ENCODE peak calls at places on chromosomes 4 and X, in ten cellular contexts. P is sigmoid colon; W is HCT116; J is CD8-positive, alpha-beta T cell; Q is endodermal cell; G is mammary epithelial cell; N is tibial artery; I is lung; R is transverse colon; O is trophoblast cell. C is an unnamed sample.
A peak's percentile ranks its signal among the peaks of the same experiment; 100 is the strongest.

GRCh38 chr4:64581422-64581821 is 172.2 kb upstream of the TECRL start:
- DNase-seq in P (no peak), W (no peak), J (no peak), Q (no peak), G (peak; percentile 51), N (no peak), I (no peak), R (no peak), O (no peak), C (no peak)

GRCh38 chrX:129957241-129958099 is 25.0 kb upstream of the BCORL1 start:
- DNase-seq in P (peak; percentile 73), W (peak; percentile 15), J (no peak), Q (peak; percentile 87), G (no peak), N (peak; percentile 71), I (peak; percentile 73), R (peak; percentile 78), O (peak; percentile 57), C (peak; percentile 68)

GRCh38 chr4:151688003-151688784 is 72.6 kb downstream of the GATB start:
- DNase-seq in P (no peak), W (no peak), J (no peak), Q (peak; percentile 81), G (no peak), N (no peak), I (no peak), R (no peak), O (no peak), C (no peak)

GRCh38 chr4:163564221-163564720 is 69.8 kb downstream of the TMA16 start:
- DNase-seq in P (no peak), W (no peak), J (no peak), Q (no peak), G (no peak), N (no peak), I (no peak), R (no peak), O (no peak), C (no peak)

GRCh38 chr4:140884431-140885058 is 128.4 kb upstream of the TBC1D9 start:
- DNase-seq in P (peak; percentile 70), W (peak; percentile 71), J (no peak), Q (peak; percentile 87), G (peak; percentile 46), N (no peak), I (peak; percentile 44), R (peak; percentile 43), O (peak; percentile 35), C (peak; percentile 41)

GRCh38 chr4:156634612-156635011 is 337.0 kb downstream of the PDGFC start:
- DNase-seq in P (no peak), W (no peak), J (no peak), Q (no peak), G (no peak), N (no peak), I (no peak), R (no peak), O (no peak), C (no peak)

GRCh38 chr4:20253799-20254409 is 2.2 kb downstream of the SLIT2 start:
- DNase-seq in P (peak; percentile 75), W (no peak), J (no peak), Q (peak; percentile 76), G (no peak), N (peak; percentile 78), I (no peak), R (peak; percentile 12), O (no peak), C (no peak)

GRCh38 chr4:7650606-7651400 is 216.1 kb upstream of the PSAPL1 start:
- DNase-seq in P (peak; percentile 70), W (peak; percentile 16), J (no peak), Q (peak; percentile 92), G (peak; percentile 25), N (no peak), I (no peak), R (no peak), O (no peak), C (no peak)

DNA sequence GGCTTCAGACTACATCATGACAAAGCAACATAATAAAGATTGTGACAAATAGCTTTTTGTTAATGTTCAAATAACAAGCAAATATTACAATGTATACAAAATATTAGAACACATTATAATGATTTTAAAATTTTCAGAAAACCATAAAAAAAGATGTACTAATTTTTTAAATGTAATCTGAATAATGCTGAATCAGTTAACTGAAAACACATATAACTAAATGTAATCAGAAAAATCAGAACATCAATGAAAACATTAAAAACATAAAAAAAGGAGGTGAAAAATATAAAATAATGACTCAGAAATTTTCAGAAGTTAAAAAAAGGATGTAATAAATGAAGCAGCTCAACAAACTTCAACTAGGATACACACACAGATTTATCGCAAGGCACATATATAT is 53.5 kb downstream of the ZNF721 start:
- DNase-seq in P (no peak), W (no peak), J (no peak), Q (no peak), G (no peak), N (no peak), I (no peak), R (no peak), O (no peak), C (no peak)
- H3K9me3 ChIP-seq in P (peaks cover 62% of the 10 kb centered on the region), W (peaks cover 86% of the 10 kb centered on the region), J (peaks cover 65% of the 10 kb centered on the region), Q (peaks cover 100% of the 10 kb centered on the region), G (peaks cover 68% of the 10 kb centered on the region), N (peaks cover 45% of the 10 kb centered on the region), I (peaks cover 56% of the 10 kb centered on the region), R (peaks cover 100% of the 10 kb centered on the region), O (peaks cover 13% of the 10 kb centered on the region), C (peaks cover 59% of the 10 kb centered on the region)

DNA sequence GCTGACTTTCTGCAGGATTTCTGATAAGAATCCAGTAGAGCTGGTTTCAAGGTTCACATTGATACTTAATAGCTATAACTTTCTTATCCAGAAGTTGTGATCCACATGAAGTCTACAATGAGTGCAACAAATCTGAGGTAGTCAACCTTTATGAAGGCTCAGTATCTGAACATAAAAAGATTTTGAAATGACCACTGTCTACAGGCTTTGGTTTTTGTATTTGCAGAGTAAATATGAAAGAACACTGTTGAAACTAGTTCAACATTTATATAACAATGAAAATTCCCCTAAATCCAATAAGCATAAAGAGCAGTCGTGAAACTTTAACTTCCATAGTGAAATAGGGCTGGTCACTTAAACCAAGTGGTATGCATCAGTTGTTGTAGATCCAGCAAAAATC is 55.6 kb upstream of the RLIM start:
- DNase-seq in P (no peak), W (no peak), J (no peak), Q (no peak), G (no peak), N (no peak), I (no peak), R (no peak), O (no peak), C (no peak)
- H3K27ac ChIP-seq in P (no peak overlapping the region), W (no peak overlapping the region), J (no peak overlapping the region), Q (no peak overlapping the region), G (no peak overlapping the region), N (no peak overlapping the region), I (no peak overlapping the region), R (no peak overlapping the region), O (no peak overlapping the region), C (no peak overlapping the region)

GRCh38 chrX:13216139-13216538 is 103.7 kb downstream of the ATXN3L start:
- DNase-seq in P (no peak), W (no peak), J (no peak), Q (no peak), G (no peak), N (no peak), I (no peak), R (no peak), O (no peak), C (no peak)
- H3K4me3 ChIP-seq in P (no peak overlapping the region), W (no peak overlapping the region), J (no peak overlapping the region), Q (no peak overlapping the region), G (no peak overlapping the region), N (no peak overlapping the region), I (no peak overlapping the region), R (no peak overlapping the region), O (no peak overlapping the region), C (no peak overlapping the region)

GRCh38 chr4:33882246-33882990 is 2361.9 kb downstream of the ARAP2 start:
- DNase-seq in P (no peak), W (no peak), J (no peak), Q (no peak), G (no peak), N (no peak), I (no peak), R (no peak), O (no peak), C (no peak)
- H3K9me3 ChIP-seq in P (no peaks in the 10 kb centered on the region), W (no peaks in the 10 kb centered on the region), J (no peaks in the 10 kb centered on the region), Q (peaks cover 1% of the 10 kb centered on the region), G (peaks cover 8% of the 10 kb centered on the region), N (no peaks in the 10 kb centered on the region), I (no peaks in the 10 kb centered on the region), R (no peaks in the 10 kb centered on the region), O (no peaks in the 10 kb centered on the region), C (no peaks in the 10 kb centered on the region)

DNA sequence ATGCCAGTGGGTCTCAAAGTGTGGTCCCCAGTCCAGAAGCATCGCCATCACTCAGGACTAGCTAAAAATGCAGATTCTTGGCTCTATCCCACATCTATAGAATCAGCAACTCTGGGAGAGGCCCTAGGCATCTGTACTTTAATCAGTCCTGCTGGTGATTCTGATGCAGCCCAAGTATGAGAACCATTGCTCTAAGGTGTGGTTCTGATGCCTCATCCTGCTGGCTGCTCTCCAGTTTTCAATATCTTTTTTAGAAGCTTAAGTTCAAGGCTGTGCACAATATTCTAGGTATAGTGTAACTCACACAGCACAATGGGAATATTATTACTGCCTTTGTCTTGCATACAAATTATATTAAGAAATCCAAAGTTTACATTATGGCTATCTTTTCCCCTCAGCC is 108.9 kb downstream of the PHEX start:
- DNase-seq in P (no peak), W (no peak), J (no peak), Q (no peak), G (peak; percentile 32), N (no peak), I (no peak), R (no peak), O (no peak), C (no peak)
- H3K27ac ChIP-seq in P (no peak overlapping the region), W (no peak overlapping the region), J (no peak overlapping the region), Q (no peak overlapping the region), G (no peak overlapping the region), N (no peak overlapping the region), I (no peak overlapping the region), R (no peak overlapping the region), O (no peak overlapping the region), C (no peak overlapping the region)

GRCh38 chr4:112514079-112514448 is 1.9 kb downstream of the NEUROG2 start:
- DNase-seq in P (no peak), W (no peak), J (no peak), Q (peak; percentile 64), G (no peak), N (no peak), I (no peak), R (no peak), O (no peak), C (no peak)
- H3K4me3 ChIP-seq in P (no peak overlapping the region), W (no peak overlapping the region), J (no peak overlapping the region), Q (peak overlapping the region; percentile 81), G (no peak overlapping the region), N (no peak overlapping the region), I (no peak overlapping the region), R (no peak overlapping the region), O (no peak overlapping the region), C (no peak overlapping the region)

DNA sequence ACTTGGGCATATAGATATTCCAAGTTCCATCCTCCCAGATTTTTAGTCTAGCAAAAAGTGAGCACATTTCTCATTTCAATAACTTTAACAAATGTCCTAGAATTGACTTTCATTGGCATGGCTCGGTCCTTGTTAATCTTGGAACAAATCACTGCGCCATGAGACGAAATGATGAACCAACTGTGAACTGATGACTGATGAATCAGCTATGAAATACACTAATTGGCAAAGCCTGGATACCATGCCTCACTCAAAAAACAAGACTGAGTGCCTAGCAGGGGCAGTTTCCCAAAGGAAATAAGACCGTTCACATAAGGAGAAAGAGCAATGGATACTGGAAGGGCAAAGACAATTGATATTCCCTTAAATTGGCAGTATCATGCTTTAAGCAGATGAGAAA is 248.6 kb upstream of the VEGFC start:
- DNase-seq in P (no peak), W (no peak), J (no peak), Q (no peak), G (no peak), N (no peak), I (no peak), R (no peak), O (no peak), C (no peak)
- H3K9me3 ChIP-seq in P (no peaks in the 10 kb centered on the region), W (no peaks in the 10 kb centered on the region), J (no peaks in the 10 kb centered on the region), Q (no peaks in the 10 kb centered on the region), G (no peaks in the 10 kb centered on the region), N (no peaks in the 10 kb centered on the region), I (no peaks in the 10 kb centered on the region), R (no peaks in the 10 kb centered on the region), O (no peaks in the 10 kb centered on the region), C (no peaks in the 10 kb centered on the region)